ENCODE peak calls at places on chromosome 5, in five cellular contexts. E is effector CD4-positive, alpha-beta T cell; N is endothelial cell; G is AML-193; M is HCEC 1CT. K is an unnamed sample.

GRCh38 chr5:89504051-89504450 is 621.1 kb upstream of the MEF2C start:
- DNase-seq in G (no peak), E (no peak), N (no peak), M (no peak), K (no peak)

GRCh38 chr5:141950207-141951005 is 7.6 kb downstream of the PCDH12 start:
- DNase-seq in E (no peak), G (no peak), M (no peak), N (no peak), K (no peak)

GRCh38 chr5:150694638-150695037 is 6.2 kb downstream of the RBM22 start:
- DNase-seq in M (peak; percentile 34), E (no peak), G (no peak), N (no peak), K (no peak)

GRCh38 chr5:155987261-155987810 is 339.6 kb upstream of the SGCD start:
- DNase-seq in E (no peak), M (no peak), N (no peak), G (no peak), K (no peak)

GRCh38 chr5:14959443-14960119 is 88.0 kb upstream of the ANKH start:
- DNase-seq in E (no peak), N (no peak), M (no peak), G (no peak), K (no peak)

GRCh38 chr5:1477341-1477740 is 32.1 kb upstream of the SLC6A3 start:
- DNase-seq in G (no peak), N (no peak), M (no peak), E (no peak), K (no peak)

GRCh38 chr5:80289320-80289719 is 30.5 kb upstream of the SPZ1 start:
- DNase-seq in M (no peak), G (no peak), N (no peak), E (no peak), K (no peak)

GRCh38 chr5:87825583-87825982 is 412.9 kb upstream of the CCNH start:
- DNase-seq in M (no peak), E (no peak), N (no peak), G (no peak), K (no peak)

GRCh38 chr5:89676634-89677033 is 732.9 kb downstream of the CETN3 start:
- DNase-seq in G (no peak), M (no peak), N (no peak), E (no peak), K (no peak)

GRCh38 chr5:98454407-98454806 is 319.1 kb upstream of the RGMB start:
- DNase-seq in G (no peak), E (no peak), M (peak; percentile 79), N (no peak), K (peak; percentile 62)

GRCh38 chr5:106637275-106637674 is 1033.5 kb downstream of the EFNA5 start:
- DNase-seq in N (no peak), M (no peak), E (no peak), G (no peak), K (no peak)

GRCh38 chr5:6328173-6328572 is 50.2 kb downstream of the MED10 start:
- DNase-seq in G (peak; percentile 1), N (peak; percentile 65), M (no peak), E (no peak), K (peak; percentile 62)

GRCh38 chr5:135193213-135194125 is 159.4 kb upstream of the PITX1 start:
- DNase-seq in N (no peak), M (peak; percentile 69), E (no peak), G (no peak), K (no peak)

GRCh38 chr5:31854625-31855526 is 215.9 kb downstream of the PDZD2 start:
- DNase-seq in E (no peak), M (no peak), N (peak; percentile 62), G (no peak), K (no peak)

GRCh38 chr5:476102-476813 is 33.3 kb downstream of the EXOC3 start:
- DNase-seq in G (no peak), E (no peak), N (no peak), M (no peak), K (no peak)

GRCh38 chr5:172452398-172453205 is 1.7 kb downstream of the SH3PXD2B start:
- DNase-seq in N (no peak), G (no peak), M (peak; percentile 58), E (no peak), K (peak; percentile 50)

GRCh38 chr5:168128556-168128955 is 162.9 kb upstream of the WWC1 start:
- DNase-seq in E (no peak), G (no peak), N (no peak), M (no peak), K (no peak)

K was measured in RKO.